ENCODE peak calls at places on chromosomes 2 and 18, in six cellular contexts. Q is CD8-positive, alpha-beta T cell; T is testis; K is sigmoid colon; Y is neuronal stem cell; O is NT2/D1. B is an unnamed sample. For H3K27me3, the result is how much of the 10 kb centered on the place peaks cover.

GRCh38 chr2:238567067-238567855 is 140.5 kb downstream of the ASB1 start:
- DNase-seq in Q (no peak), T (no peak), K (no peak), Y (no peak), O (no peak), B (no peak)

GRCh38 chr18:12278765-12279682 is 24.9 kb downstream of the CIDEA start:
- DNase-seq in Q (no peak), T (peak), K (peak), Y (peak), O (peak), B (no peak)

GRCh38 chr18:77059294-77059916 is 73.2 kb downstream of the MBP start:
- DNase-seq in Q (no peak), T (peak), K (no peak), Y (no peak), O (no peak), B (no peak)

GRCh38 chr2:88131201-88131998 is 3.5 kb upstream of the FABP1 start:
- DNase-seq in Q (no peak), T (no peak), K (no peak), Y (no peak), O (no peak), B (no peak)

GRCh38 chr2:45946023-45946422 is 294.5 kb downstream of the PRKCE start:
- DNase-seq in Q (no peak), T (no peak), K (no peak), Y (no peak), O (no peak), B (no peak)

GRCh38 chr2:20589975-20590703 is 60.8 kb downstream of the HS1BP3 start:
- DNase-seq in Q (no peak), T (no peak), K (peak), Y (no peak), O (no peak), B (no peak)

GRCh38 chr18:70672581-70672980 is 383.7 kb downstream of the SOCS6 start:
- DNase-seq in Q (peak), T (no peak), K (no peak), Y (no peak), O (no peak), B (peak)

GRCh38 chr2:106058469-106059137 is 135.5 kb downstream of the UXS1 start:
- DNase-seq in Q (peak), T (no peak), K (no peak), Y (no peak), O (no peak), B (peak)

GRCh38 chr2:118059919-118060478 is 28.3 kb upstream of the INSIG2 start:
- DNase-seq in Q (no peak), T (no peak), K (no peak), Y (no peak), O (no peak), B (no peak)

DNA sequence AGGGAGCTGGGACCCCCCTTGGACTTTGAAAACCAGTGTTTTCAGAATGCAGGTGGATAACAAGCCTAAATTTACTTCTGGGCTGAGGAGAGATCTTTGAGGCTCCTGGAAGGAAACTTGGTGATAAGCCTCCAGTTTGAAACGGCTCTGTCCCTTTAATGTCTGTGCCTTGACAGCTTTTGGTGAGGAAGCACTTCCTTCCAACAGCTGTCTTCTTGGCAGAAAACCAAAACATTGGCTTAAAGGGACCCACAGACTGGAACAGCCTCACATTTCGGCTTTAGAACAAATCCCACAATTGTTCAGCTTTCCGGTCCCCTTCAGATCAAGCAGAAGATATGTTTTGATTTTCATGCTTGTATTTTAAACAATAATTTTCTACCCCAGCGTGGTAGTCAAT is 3.6 kb downstream of the MYCN start:
- DNase-seq in Q (no peak), T (peak), K (no peak), Y (no peak), O (no peak), B (no peak)
- H3K27me3 ChIP-seq in Q (under half), T (under half), K (under half), Y (under half), O (under half), B (under half)

GRCh38 chr2:69307696-69308064 is 79.3 kb downstream of the GFPT1 start:
- DNase-seq in Q (no peak), T (no peak), K (no peak), Y (no peak), O (no peak), B (no peak)
- H3K4me3 ChIP-seq in Q (no peak), T (peak), K (peak), Y (no peak), O (no peak), B (no peak)

DNA sequence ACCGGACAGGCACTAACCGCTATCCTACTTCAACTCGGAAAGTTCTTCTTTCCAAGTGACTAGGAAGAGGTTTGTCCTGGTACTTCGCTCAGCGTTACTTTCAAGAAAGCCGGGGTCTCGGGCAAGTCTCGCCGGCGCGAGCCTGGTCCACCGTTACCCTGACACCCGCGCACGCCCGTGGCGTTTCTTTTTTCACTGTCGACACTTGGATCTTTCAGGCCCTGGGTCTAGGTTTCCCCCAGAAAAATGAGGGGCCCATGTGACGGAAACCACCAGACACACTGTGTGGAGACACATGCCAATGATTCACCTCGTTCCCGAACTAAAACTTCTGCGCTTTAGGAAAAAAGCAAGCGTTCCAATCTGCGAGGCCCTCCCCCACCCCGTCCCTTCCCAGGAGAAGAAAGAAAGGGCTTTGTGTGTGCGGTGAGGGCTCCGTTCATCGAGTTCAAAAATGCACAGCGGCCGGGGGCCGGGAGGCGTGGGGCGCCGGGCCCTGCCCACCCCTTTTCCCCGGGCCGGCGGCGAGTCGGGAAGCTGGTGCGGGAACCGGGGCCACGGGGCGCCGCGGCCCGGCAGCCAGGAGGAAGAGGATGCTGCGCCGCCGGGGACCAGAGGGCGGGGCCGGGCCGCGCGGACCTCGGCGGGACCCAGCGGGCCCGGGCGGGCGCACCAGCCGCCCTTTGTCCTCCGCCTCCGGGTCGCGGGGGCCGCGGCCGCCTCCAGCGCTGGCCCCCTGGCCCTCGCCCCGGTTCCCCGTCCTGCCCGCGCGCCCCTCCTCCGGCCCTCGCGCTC is 2.6 kb downstream of the ZNF521 start:
- DNase-seq in Q (no peak), T (peak), K (peak), Y (peak), O (no peak), B (no peak)
- H3K27me3 ChIP-seq in Q (under half), T (under half), K (under half), Y (under half), O (under half), B (under half)

GRCh38 chr18:55400590-55401274 is 187.3 kb downstream of the TCF4 start:
- DNase-seq in Q (no peak), T (no peak), K (no peak), Y (no peak), O (no peak), B (no peak)
- H3K4me3 ChIP-seq in Q (no peak), T (no peak), K (peak), Y (no peak), O (no peak), B (no peak)